ENCODE peak calls at places on chromosome 10, in seven cellular contexts. One of them, this sample, is unnamed.

GRCh38 chr10:71597821-71598498 is 121.6 kb downstream of the C10orf105 start:
- DNase-seq in OCI-LY7: peak
- DNase-seq in mesendoderm: no peak
- DNase-seq in fibroblast of lung: peak
- DNase-seq in adipocyte: no peak
- DNase-seq in GM23248: peak
- DNase-seq in cardiac muscle cell: no peak
- DNase-seq in this sample: no peak

GRCh38 chr10:117250409-117250808 is 9.5 kb downstream of the SLC18A2 start:
- DNase-seq in adipocyte: no peak
- DNase-seq in cardiac muscle cell: no peak
- DNase-seq in mesendoderm: no peak
- DNase-seq in fibroblast of lung: no peak
- DNase-seq in GM23248: no peak
- DNase-seq in OCI-LY7: no peak
- DNase-seq in this sample: no peak

GRCh38 chr10:33102071-33102470 is 144.0 kb upstream of the ITGB1 start:
- DNase-seq in OCI-LY7: peak
- DNase-seq in GM23248: no peak
- DNase-seq in mesendoderm: no peak
- DNase-seq in fibroblast of lung: no peak
- DNase-seq in cardiac muscle cell: no peak
- DNase-seq in adipocyte: no peak
- DNase-seq in this sample: no peak

GRCh38 chr10:84329986-84330651 is 1.7 kb downstream of the CCSER2 start:
- DNase-seq in mesendoderm: no peak
- DNase-seq in fibroblast of lung: no peak
- DNase-seq in cardiac muscle cell: no peak
- DNase-seq in GM23248: no peak
- DNase-seq in adipocyte: no peak
- DNase-seq in OCI-LY7: no peak
- DNase-seq in this sample: no peak

GRCh38 chr10:21285207-21285606 is 240.3 kb downstream of the SKIDA1 start:
- DNase-seq in mesendoderm: peak
- DNase-seq in GM23248: no peak
- DNase-seq in adipocyte: no peak
- DNase-seq in OCI-LY7: no peak
- DNase-seq in fibroblast of lung: no peak
- DNase-seq in cardiac muscle cell: no peak
- DNase-seq in this sample: no peak

GRCh38 chr10:75974080-75974479 is 542.7 kb downstream of the LRMDA start:
- DNase-seq in adipocyte: no peak
- DNase-seq in fibroblast of lung: no peak
- DNase-seq in mesendoderm: no peak
- DNase-seq in OCI-LY7: no peak
- DNase-seq in cardiac muscle cell: no peak
- DNase-seq in GM23248: peak
- DNase-seq in this sample: no peak

GRCh38 chr10:114634607-114634974 is 23.5 kb downstream of the ABLIM1 start:
- DNase-seq in GM23248: peak
- DNase-seq in fibroblast of lung: peak
- DNase-seq in mesendoderm: peak
- DNase-seq in cardiac muscle cell: peak
- DNase-seq in adipocyte: peak
- DNase-seq in OCI-LY7: no peak
- DNase-seq in this sample: peak

GRCh38 chr10:113053091-113053490 is 103.0 kb downstream of the TCF7L2 start:
- DNase-seq in fibroblast of lung: no peak
- DNase-seq in GM23248: peak
- DNase-seq in OCI-LY7: no peak
- DNase-seq in mesendoderm: peak
- DNase-seq in cardiac muscle cell: no peak
- DNase-seq in adipocyte: no peak
- DNase-seq in this sample: no peak

GRCh38 chr10:50937230-50937907 is 51.9 kb upstream of the A1CF start:
- DNase-seq in GM23248: peak
- DNase-seq in fibroblast of lung: peak
- DNase-seq in adipocyte: peak
- DNase-seq in cardiac muscle cell: peak
- DNase-seq in OCI-LY7: no peak
- DNase-seq in mesendoderm: peak
- DNase-seq in this sample: peak

GRCh38 chr10:61486738-61487396 is 33.7 kb upstream of the TMEM26 start:
- DNase-seq in GM23248: peak
- DNase-seq in fibroblast of lung: peak
- DNase-seq in adipocyte: peak
- DNase-seq in OCI-LY7: no peak
- DNase-seq in mesendoderm: no peak
- DNase-seq in cardiac muscle cell: no peak
- DNase-seq in this sample: peak

GRCh38 chr10:557792-558328 is 131.6 kb downstream of the DIP2C start:
- DNase-seq in fibroblast of lung: peak
- DNase-seq in adipocyte: no peak
- DNase-seq in OCI-LY7: peak
- DNase-seq in GM23248: peak
- DNase-seq in cardiac muscle cell: no peak
- DNase-seq in mesendoderm: peak
- DNase-seq in this sample: no peak

GRCh38 chr10:1369665-1370064 is 313.5 kb downstream of the WDR37 start:
- DNase-seq in mesendoderm: no peak
- DNase-seq in adipocyte: no peak
- DNase-seq in GM23248: no peak
- DNase-seq in cardiac muscle cell: no peak
- DNase-seq in fibroblast of lung: no peak
- DNase-seq in OCI-LY7: no peak
- DNase-seq in this sample: no peak

GRCh38 chr10:30786906-30787305 is 157.4 kb upstream of the LYZL2 start:
- DNase-seq in adipocyte: no peak
- DNase-seq in OCI-LY7: no peak
- DNase-seq in mesendoderm: no peak
- DNase-seq in GM23248: no peak
- DNase-seq in cardiac muscle cell: no peak
- DNase-seq in fibroblast of lung: no peak
- DNase-seq in this sample: no peak

GRCh38 chr10:70222340-70222794 is 10.9 kb downstream of the PPA1 start:
- DNase-seq in cardiac muscle cell: no peak
- DNase-seq in mesendoderm: peak
- DNase-seq in adipocyte: peak
- DNase-seq in fibroblast of lung: no peak
- DNase-seq in GM23248: peak
- DNase-seq in OCI-LY7: no peak
- DNase-seq in this sample: no peak

GRCh38 chr10:78894841-78895195 is 173.9 kb upstream of the ZMIZ1 start:
- DNase-seq in OCI-LY7: no peak
- DNase-seq in mesendoderm: peak
- DNase-seq in cardiac muscle cell: no peak
- DNase-seq in adipocyte: no peak
- DNase-seq in GM23248: no peak
- DNase-seq in fibroblast of lung: no peak
- DNase-seq in this sample: no peak

GRCh38 chr10:94546616-94547175 is 1.1 kb downstream of the HELLS start:
- DNase-seq in mesendoderm: no peak
- DNase-seq in GM23248: peak
- DNase-seq in fibroblast of lung: peak
- DNase-seq in OCI-LY7: peak
- DNase-seq in adipocyte: peak
- DNase-seq in cardiac muscle cell: no peak
- DNase-seq in this sample: no peak

GRCh38 chr10:81108516-81109199 is 571.0 kb downstream of the SH2D4B start:
- DNase-seq in mesendoderm: peak
- DNase-seq in fibroblast of lung: no peak
- DNase-seq in cardiac muscle cell: no peak
- DNase-seq in GM23248: no peak
- DNase-seq in adipocyte: no peak
- DNase-seq in OCI-LY7: no peak
- DNase-seq in this sample: no peak

GRCh38 chr10:30215131-30215530 is 133.9 kb downstream of the MTPAP start:
- DNase-seq in OCI-LY7: no peak
- DNase-seq in mesendoderm: no peak
- DNase-seq in cardiac muscle cell: no peak
- DNase-seq in GM23248: no peak
- DNase-seq in fibroblast of lung: no peak
- DNase-seq in adipocyte: peak
- DNase-seq in this sample: no peak

GRCh38 chr10:127525686-127526085 is 23.4 kb upstream of the NPS start:
- DNase-seq in adipocyte: no peak
- DNase-seq in GM23248: no peak
- DNase-seq in OCI-LY7: no peak
- DNase-seq in cardiac muscle cell: no peak
- DNase-seq in mesendoderm: no peak
- DNase-seq in fibroblast of lung: no peak
- DNase-seq in this sample: no peak

GRCh38 chr10:132322621-132323048 is 9.4 kb upstream of the LRRC27 start:
- DNase-seq in OCI-LY7: no peak
- DNase-seq in fibroblast of lung: peak
- DNase-seq in mesendoderm: peak
- DNase-seq in cardiac muscle cell: no peak
- DNase-seq in adipocyte: peak
- DNase-seq in GM23248: peak
- DNase-seq in this sample: peak

GRCh38 chr10:121076760-121077159 is 225.6 kb downstream of the WDR11 start:
- DNase-seq in GM23248: no peak
- DNase-seq in fibroblast of lung: no peak
- DNase-seq in mesendoderm: no peak
- DNase-seq in adipocyte: no peak
- DNase-seq in OCI-LY7: no peak
- DNase-seq in cardiac muscle cell: no peak
- DNase-seq in this sample: no peak

GRCh38 chr10:101217450-101218281 is 11.6 kb downstream of the LBX1 start:
- DNase-seq in cardiac muscle cell: peak
- DNase-seq in mesendoderm: peak
- DNase-seq in fibroblast of lung: peak
- DNase-seq in GM23248: peak
- DNase-seq in OCI-LY7: no peak
- DNase-seq in adipocyte: peak
- DNase-seq in this sample: no peak

DNA sequence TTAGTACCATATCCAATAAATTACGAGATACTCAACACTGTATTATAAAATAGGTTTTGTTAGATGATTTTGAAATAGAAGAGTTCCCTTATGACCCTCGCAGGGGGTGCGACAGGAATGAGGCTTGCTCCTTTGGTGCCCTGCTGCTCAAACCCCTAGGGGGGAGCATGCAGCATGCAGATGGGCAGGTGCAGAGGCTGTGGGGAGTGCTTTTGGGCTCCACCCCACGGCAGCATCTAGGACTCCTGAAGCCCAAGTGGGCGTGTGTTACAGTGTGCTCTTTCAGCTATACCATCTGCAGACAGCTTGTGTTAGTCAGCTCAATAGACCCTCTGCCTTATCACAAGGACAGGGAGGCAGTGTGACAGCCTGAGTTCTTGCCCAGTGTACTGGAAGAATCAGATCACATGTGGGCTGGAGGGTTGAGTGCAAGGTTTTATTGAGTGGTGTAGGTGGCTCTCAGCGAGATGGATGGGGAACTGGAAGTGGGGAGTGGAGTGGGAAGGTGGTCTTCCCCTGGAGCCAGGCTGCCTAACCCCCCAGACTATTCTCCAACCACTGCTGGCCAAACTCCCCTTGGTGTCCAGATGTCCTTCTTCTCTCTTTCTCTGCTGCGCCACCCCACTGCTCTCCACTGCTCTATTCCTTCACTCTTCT is 3.1 kb upstream of the MRC1 start:
- DNase-seq in OCI-LY7: peak
- DNase-seq in cardiac muscle cell: peak
- DNase-seq in GM23248: no peak
- DNase-seq in mesendoderm: peak
- DNase-seq in adipocyte: no peak
- DNase-seq in fibroblast of lung: no peak
- DNase-seq in this sample: no peak
- H3K4me3 ChIP-seq in OCI-LY7: no peak
- H3K4me3 ChIP-seq in cardiac muscle cell: no peak
- H3K4me3 ChIP-seq in GM23248: no peak
- H3K4me3 ChIP-seq in mesendoderm: no peak
- H3K4me3 ChIP-seq in adipocyte: no peak
- H3K4me3 ChIP-seq in fibroblast of lung: no peak
- H3K4me3 ChIP-seq in this sample: no peak

DNA sequence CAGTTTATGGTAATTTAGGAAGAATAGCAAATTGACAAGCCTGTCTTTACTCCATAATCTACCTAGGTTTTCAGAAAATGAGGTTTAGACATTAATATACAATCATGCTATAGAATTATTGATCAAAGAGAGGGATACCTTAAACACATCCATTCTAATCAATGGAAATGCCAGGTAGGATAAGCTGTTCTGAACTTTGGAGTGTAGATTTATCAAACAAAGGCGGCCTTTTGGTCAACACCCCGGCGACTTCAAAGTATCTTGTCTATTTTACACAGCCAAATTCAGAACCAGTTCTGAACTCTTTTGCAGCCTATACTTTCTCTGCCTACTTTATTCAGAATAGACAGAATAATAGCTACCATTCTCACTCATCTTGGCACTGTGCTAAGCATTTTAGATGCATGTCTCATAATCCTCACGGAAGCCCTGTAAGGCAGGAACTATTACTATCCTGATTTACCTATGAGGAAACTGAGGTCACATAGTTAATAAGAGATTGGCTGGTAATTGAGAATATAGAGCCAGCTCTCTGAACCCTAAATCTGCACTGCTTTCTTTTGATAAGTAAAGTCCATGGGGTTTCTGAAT is 641.9 kb upstream of the LRRTM3 start:
- DNase-seq in cardiac muscle cell: no peak
- DNase-seq in GM23248: no peak
- DNase-seq in fibroblast of lung: no peak
- DNase-seq in adipocyte: no peak
- DNase-seq in mesendoderm: no peak
- DNase-seq in OCI-LY7: no peak
- DNase-seq in this sample: no peak
- H3K4me3 ChIP-seq in cardiac muscle cell: no peak
- H3K4me3 ChIP-seq in GM23248: no peak
- H3K4me3 ChIP-seq in fibroblast of lung: no peak
- H3K4me3 ChIP-seq in adipocyte: no peak
- H3K4me3 ChIP-seq in mesendoderm: no peak
- H3K4me3 ChIP-seq in OCI-LY7: no peak
- H3K4me3 ChIP-seq in this sample: no peak

DNA sequence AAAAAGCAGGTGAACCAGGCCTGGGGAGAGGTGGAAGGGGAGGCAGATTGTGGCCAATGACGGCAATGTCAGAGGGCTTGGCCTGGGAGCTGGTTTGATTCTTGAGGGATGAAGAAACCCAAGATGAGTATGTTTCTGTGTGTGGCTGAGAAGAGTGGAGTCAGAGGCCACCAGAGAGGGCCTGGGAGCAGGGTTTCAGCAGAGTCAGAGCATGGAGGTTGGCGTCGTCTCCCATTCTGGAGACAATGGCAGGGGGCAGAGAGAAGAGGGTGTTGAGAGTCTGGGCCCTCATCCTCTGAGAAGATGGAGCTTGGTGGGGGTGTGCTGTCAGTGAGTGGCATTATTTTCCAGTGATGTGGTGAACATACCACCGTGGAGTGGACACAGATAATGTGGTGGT is 108.3 kb downstream of the PTPN20 start:
- DNase-seq in cardiac muscle cell: no peak
- DNase-seq in OCI-LY7: no peak
- DNase-seq in adipocyte: no peak
- DNase-seq in fibroblast of lung: no peak
- DNase-seq in GM23248: no peak
- DNase-seq in mesendoderm: no peak
- DNase-seq in this sample: no peak
- H3K4me3 ChIP-seq in cardiac muscle cell: no peak
- H3K4me3 ChIP-seq in OCI-LY7: no peak
- H3K4me3 ChIP-seq in adipocyte: no peak
- H3K4me3 ChIP-seq in fibroblast of lung: no peak
- H3K4me3 ChIP-seq in GM23248: no peak
- H3K4me3 ChIP-seq in mesendoderm: no peak
- H3K4me3 ChIP-seq in this sample: no peak

GRCh38 chr10:53269482-53269881 is 496.9 kb upstream of the MBL2 start:
- DNase-seq in fibroblast of lung: no peak
- DNase-seq in OCI-LY7: no peak
- DNase-seq in adipocyte: no peak
- DNase-seq in mesendoderm: no peak
- DNase-seq in cardiac muscle cell: no peak
- DNase-seq in GM23248: no peak
- DNase-seq in this sample: no peak
- H3K4me3 ChIP-seq in fibroblast of lung: no peak
- H3K4me3 ChIP-seq in OCI-LY7: no peak
- H3K4me3 ChIP-seq in adipocyte: no peak
- H3K4me3 ChIP-seq in mesendoderm: no peak
- H3K4me3 ChIP-seq in cardiac muscle cell: no peak
- H3K4me3 ChIP-seq in GM23248: no peak
- H3K4me3 ChIP-seq in this sample: no peak

This sample was measured in skeletal muscle cell.